ENCODE peak calls at places on chromosomes 7 and 10, in five cellular contexts. One of them, this sample, is unnamed.

GRCh38 chr7:32605032-32605431 is 109.7 kb downstream of the AVL9 start:
- DNase-seq in kidney: no peak
- DNase-seq in neuronal stem cell: no peak
- DNase-seq in cerebellar cortex: no peak
- DNase-seq in colonic mucosa: no peak
- DNase-seq in this sample: no peak

GRCh38 chr10:51092402-51092801 is 18.1 kb downstream of the PRKG1 start:
- DNase-seq in cerebellar cortex: peak; percentile 25
- DNase-seq in kidney: peak; percentile 75
- DNase-seq in neuronal stem cell: no peak
- DNase-seq in colonic mucosa: peak; percentile 53
- DNase-seq in this sample: no peak

GRCh38 chr7:50203521-50203920 is 101.0 kb upstream of the IKZF1 start:
- DNase-seq in colonic mucosa: no peak
- DNase-seq in cerebellar cortex: no peak
- DNase-seq in neuronal stem cell: no peak
- DNase-seq in kidney: no peak
- DNase-seq in this sample: no peak

GRCh38 chr10:100969175-100970075 is at the start of gene SEMA4G:
- DNase-seq in neuronal stem cell: peak; percentile 56
- DNase-seq in kidney: peak; percentile 84
- DNase-seq in cerebellar cortex: peak; percentile 61
- DNase-seq in colonic mucosa: peak; percentile 62
- DNase-seq in this sample: peak; percentile 81

GRCh38 chr7:105205592-105206211 is 183.0 kb downstream of the SRPK2 start:
- DNase-seq in neuronal stem cell: no peak
- DNase-seq in kidney: no peak
- DNase-seq in colonic mucosa: no peak
- DNase-seq in cerebellar cortex: no peak
- DNase-seq in this sample: no peak

GRCh38 chr7:77740257-77740656 is 44.0 kb downstream of the RSBN1L start:
- DNase-seq in kidney: no peak
- DNase-seq in neuronal stem cell: no peak
- DNase-seq in colonic mucosa: no peak
- DNase-seq in cerebellar cortex: no peak
- DNase-seq in this sample: no peak

GRCh38 chr7:36348256-36348655 is 41.4 kb upstream of the ANLN start:
- DNase-seq in kidney: no peak
- DNase-seq in cerebellar cortex: no peak
- DNase-seq in neuronal stem cell: no peak
- DNase-seq in colonic mucosa: no peak
- DNase-seq in this sample: no peak

GRCh38 chr10:43396061-43396927 is 12.7 kb downstream of the HNRNPF start:
- DNase-seq in cerebellar cortex: peak; percentile 61
- DNase-seq in neuronal stem cell: peak; percentile 68
- DNase-seq in colonic mucosa: peak; percentile 86
- DNase-seq in kidney: peak; percentile 95
- DNase-seq in this sample: peak; percentile 79

GRCh38 chr10:80382989-80383388 is 25.4 kb upstream of the PRXL2A start:
- DNase-seq in cerebellar cortex: peak; percentile 33
- DNase-seq in neuronal stem cell: no peak
- DNase-seq in kidney: no peak
- DNase-seq in colonic mucosa: peak; percentile 40
- DNase-seq in this sample: peak; percentile 41

GRCh38 chr7:110442386-110442837 is 648.5 kb upstream of the LRRN3 start:
- DNase-seq in colonic mucosa: peak; percentile 17
- DNase-seq in neuronal stem cell: peak; percentile 21
- DNase-seq in kidney: no peak
- DNase-seq in cerebellar cortex: peak; percentile 23
- DNase-seq in this sample: peak; percentile 46

GRCh38 chr7:105161366-105161765 is 147.4 kb downstream of the KMT2E start:
- DNase-seq in kidney: no peak
- DNase-seq in colonic mucosa: no peak
- DNase-seq in cerebellar cortex: no peak
- DNase-seq in neuronal stem cell: no peak
- DNase-seq in this sample: no peak

GRCh38 chr7:135385209-135385608 is 124.7 kb downstream of the CNOT4 start:
- DNase-seq in neuronal stem cell: no peak
- DNase-seq in colonic mucosa: no peak
- DNase-seq in cerebellar cortex: no peak
- DNase-seq in kidney: no peak
- DNase-seq in this sample: no peak

GRCh38 chr10:112991888-112992491 is 41.9 kb downstream of the TCF7L2 start:
- DNase-seq in neuronal stem cell: no peak
- DNase-seq in colonic mucosa: no peak
- DNase-seq in kidney: no peak
- DNase-seq in cerebellar cortex: no peak
- DNase-seq in this sample: no peak